ENCODE peak calls at places on chromosome 22, in eight cellular contexts. One of them, this sample, is unnamed.

GRCh38 chr22:33922268-33922667 is 2.0 kb upstream of the LARGE1 start:
- DNase-seq in colonic mucosa: peak
- DNase-seq in LoVo: peak
- DNase-seq in HFFc6: no peak
- DNase-seq in NCI-H1694 treated with DMSO at 0.1 percent for 48 hours: peak
- DNase-seq in stimulated activated CD8-positive, alpha-beta memory T cell treated with anti-CD3 and anti-CD28 coated beads, Interleukin-15, amount 100 ng/mL, for 1 hour: no peak
- DNase-seq in NCI-H1417: no peak
- DNase-seq in uterus: peak
- DNase-seq in this sample: peak

GRCh38 chr22:37002633-37003032 is 16.6 kb downstream of the TST start:
- DNase-seq in colonic mucosa: no peak
- DNase-seq in LoVo: no peak
- DNase-seq in HFFc6: no peak
- DNase-seq in NCI-H1694 treated with DMSO at 0.1 percent for 48 hours: no peak
- DNase-seq in stimulated activated CD8-positive, alpha-beta memory T cell treated with anti-CD3 and anti-CD28 coated beads, Interleukin-15, amount 100 ng/mL, for 1 hour: no peak
- DNase-seq in NCI-H1417: no peak
- DNase-seq in uterus: no peak
- DNase-seq in this sample: no peak

GRCh38 chr22:35446365-35446764 is 46.4 kb downstream of the MCM5 start:
- DNase-seq in colonic mucosa: no peak
- DNase-seq in LoVo: no peak
- DNase-seq in HFFc6: peak
- DNase-seq in NCI-H1694 treated with DMSO at 0.1 percent for 48 hours: no peak
- DNase-seq in stimulated activated CD8-positive, alpha-beta memory T cell treated with anti-CD3 and anti-CD28 coated beads, Interleukin-15, amount 100 ng/mL, for 1 hour: no peak
- DNase-seq in NCI-H1417: no peak
- DNase-seq in uterus: peak
- DNase-seq in this sample: peak

GRCh38 chr22:35021166-35021565 is 44.8 kb upstream of the ISX start:
- DNase-seq in colonic mucosa: peak
- DNase-seq in LoVo: peak
- DNase-seq in HFFc6: no peak
- DNase-seq in NCI-H1694 treated with DMSO at 0.1 percent for 48 hours: no peak
- DNase-seq in stimulated activated CD8-positive, alpha-beta memory T cell treated with anti-CD3 and anti-CD28 coated beads, Interleukin-15, amount 100 ng/mL, for 1 hour: no peak
- DNase-seq in NCI-H1417: no peak
- DNase-seq in uterus: no peak
- DNase-seq in this sample: no peak

GRCh38 chr22:23070418-23071162 is at the start of gene GNAZ:
- DNase-seq in colonic mucosa: no peak
- DNase-seq in LoVo: no peak
- DNase-seq in HFFc6: no peak
- DNase-seq in NCI-H1694 treated with DMSO at 0.1 percent for 48 hours: peak
- DNase-seq in stimulated activated CD8-positive, alpha-beta memory T cell treated with anti-CD3 and anti-CD28 coated beads, Interleukin-15, amount 100 ng/mL, for 1 hour: no peak
- DNase-seq in NCI-H1417: peak
- DNase-seq in uterus: peak
- DNase-seq in this sample: no peak

GRCh38 chr22:33539902-33540751 is 380.1 kb downstream of the LARGE1 start:
- DNase-seq in colonic mucosa: peak
- DNase-seq in LoVo: peak
- DNase-seq in HFFc6: no peak
- DNase-seq in NCI-H1694 treated with DMSO at 0.1 percent for 48 hours: no peak
- DNase-seq in stimulated activated CD8-positive, alpha-beta memory T cell treated with anti-CD3 and anti-CD28 coated beads, Interleukin-15, amount 100 ng/mL, for 1 hour: no peak
- DNase-seq in NCI-H1417: no peak
- DNase-seq in uterus: peak
- DNase-seq in this sample: peak

GRCh38 chr22:39472570-39473556 is 16.1 kb downstream of the MGAT3 start:
- DNase-seq in colonic mucosa: peak
- DNase-seq in LoVo: peak
- DNase-seq in HFFc6: no peak
- DNase-seq in NCI-H1694 treated with DMSO at 0.1 percent for 48 hours: no peak
- DNase-seq in stimulated activated CD8-positive, alpha-beta memory T cell treated with anti-CD3 and anti-CD28 coated beads, Interleukin-15, amount 100 ng/mL, for 1 hour: no peak
- DNase-seq in NCI-H1417: peak
- DNase-seq in uterus: no peak
- DNase-seq in this sample: no peak

GRCh38 chr22:20069331-20070042 is 10.6 kb upstream of the DGCR8 start:
- DNase-seq in colonic mucosa: no peak
- DNase-seq in LoVo: no peak
- DNase-seq in HFFc6: no peak
- DNase-seq in NCI-H1694 treated with DMSO at 0.1 percent for 48 hours: no peak
- DNase-seq in stimulated activated CD8-positive, alpha-beta memory T cell treated with anti-CD3 and anti-CD28 coated beads, Interleukin-15, amount 100 ng/mL, for 1 hour: no peak
- DNase-seq in NCI-H1417: no peak
- DNase-seq in uterus: no peak
- DNase-seq in this sample: no peak

GRCh38 chr22:46614070-46614931 is 5.9 kb upstream of the GRAMD4 start:
- DNase-seq in colonic mucosa: no peak
- DNase-seq in LoVo: no peak
- DNase-seq in HFFc6: no peak
- DNase-seq in NCI-H1694 treated with DMSO at 0.1 percent for 48 hours: no peak
- DNase-seq in stimulated activated CD8-positive, alpha-beta memory T cell treated with anti-CD3 and anti-CD28 coated beads, Interleukin-15, amount 100 ng/mL, for 1 hour: peak
- DNase-seq in NCI-H1417: no peak
- DNase-seq in uterus: no peak
- DNase-seq in this sample: no peak

GRCh38 chr22:46105494-46106278 is 44.6 kb upstream of the PPARA start:
- DNase-seq in colonic mucosa: no peak
- DNase-seq in LoVo: no peak
- DNase-seq in HFFc6: peak
- DNase-seq in NCI-H1694 treated with DMSO at 0.1 percent for 48 hours: peak
- DNase-seq in stimulated activated CD8-positive, alpha-beta memory T cell treated with anti-CD3 and anti-CD28 coated beads, Interleukin-15, amount 100 ng/mL, for 1 hour: no peak
- DNase-seq in NCI-H1417: no peak
- DNase-seq in uterus: peak
- DNase-seq in this sample: peak